ENCODE peak calls at places on chromosome 17, in four cellular contexts. One of them, this sample, is unnamed.

GRCh38 chr17:35084987-35085386 is 21.5 kb upstream of the RFFL start:
- DNase-seq in AG09319: no peak
- DNase-seq in sigmoid colon: no peak
- DNase-seq in Right ventricle myocardium superior: no peak
- DNase-seq in this sample: no peak

GRCh38 chr17:49616546-49617205 is 41.0 kb downstream of the NXPH3 start:
- DNase-seq in Right ventricle myocardium superior: peak
- DNase-seq in sigmoid colon: peak
- DNase-seq in AG09319: peak
- DNase-seq in this sample: no peak

GRCh38 chr17:80214012-80214877 is 5.9 kb downstream of the SGSH start:
- DNase-seq in Right ventricle myocardium superior: no peak
- DNase-seq in sigmoid colon: no peak
- DNase-seq in AG09319: no peak
- DNase-seq in this sample: no peak

GRCh38 chr17:77405867-77406513 is 265.2 kb downstream of the SEC14L1 start:
- DNase-seq in sigmoid colon: no peak
- DNase-seq in Right ventricle myocardium superior: peak
- DNase-seq in AG09319: no peak
- DNase-seq in this sample: no peak

GRCh38 chr17:32486701-32487459 is at the start of gene CDK5R1:
- DNase-seq in Right ventricle myocardium superior: peak
- DNase-seq in AG09319: no peak
- DNase-seq in sigmoid colon: no peak
- DNase-seq in this sample: peak

GRCh38 chr17:43673516-43674323 is 12.0 kb upstream of the MEOX1 start:
- DNase-seq in AG09319: no peak
- DNase-seq in Right ventricle myocardium superior: peak
- DNase-seq in sigmoid colon: peak
- DNase-seq in this sample: peak

GRCh38 chr17:82384730-82385429 is 13.3 kb downstream of the UTS2R start:
- DNase-seq in Right ventricle myocardium superior: peak
- DNase-seq in AG09319: peak
- DNase-seq in sigmoid colon: no peak
- DNase-seq in this sample: peak

GRCh38 chr17:28703552-28704218 is 8.0 kb downstream of the PROCA1 start:
- DNase-seq in sigmoid colon: no peak
- DNase-seq in AG09319: no peak
- DNase-seq in Right ventricle myocardium superior: no peak
- DNase-seq in this sample: no peak

GRCh38 chr17:10316986-10317834 is 55.6 kb downstream of the MYH13 start:
- DNase-seq in sigmoid colon: peak
- DNase-seq in AG09319: peak
- DNase-seq in Right ventricle myocardium superior: peak
- DNase-seq in this sample: peak

GRCh38 chr17:42519546-42520444 is 16.2 kb upstream of the NAGLU start:
- DNase-seq in sigmoid colon: peak
- DNase-seq in Right ventricle myocardium superior: peak
- DNase-seq in AG09319: peak
- DNase-seq in this sample: peak

GRCh38 chr17:28643979-28644781 is 778 bp downstream of the BLTP2 start:
- DNase-seq in Right ventricle myocardium superior: peak
- DNase-seq in sigmoid colon: peak
- DNase-seq in AG09319: no peak
- DNase-seq in this sample: peak

GRCh38 chr17:67594115-67594878 is 123.4 kb upstream of the NOL11 start:
- DNase-seq in AG09319: no peak
- DNase-seq in sigmoid colon: peak
- DNase-seq in Right ventricle myocardium superior: no peak
- DNase-seq in this sample: no peak

GRCh38 chr17:47800686-47801085 is 20.9 kb downstream of the OSBPL7 start:
- DNase-seq in Right ventricle myocardium superior: no peak
- DNase-seq in sigmoid colon: no peak
- DNase-seq in AG09319: no peak
- DNase-seq in this sample: no peak

GRCh38 chr17:60744355-60744958 is 66.8 kb downstream of the BCAS3 start:
- DNase-seq in Right ventricle myocardium superior: no peak
- DNase-seq in sigmoid colon: no peak
- DNase-seq in AG09319: no peak
- DNase-seq in this sample: no peak

GRCh38 chr17:48541574-48542113 is 3.3 kb downstream of the HOXB2 start:
- DNase-seq in sigmoid colon: peak
- DNase-seq in AG09319: no peak
- DNase-seq in Right ventricle myocardium superior: peak
- DNase-seq in this sample: peak

GRCh38 chr17:79707931-79708891 is 22.5 kb upstream of the ENPP7 start:
- DNase-seq in Right ventricle myocardium superior: no peak
- DNase-seq in sigmoid colon: no peak
- DNase-seq in AG09319: no peak
- DNase-seq in this sample: no peak

GRCh38 chr17:17305282-17305801 is 2.2 kb downstream of the NT5M start:
- DNase-seq in sigmoid colon: no peak
- DNase-seq in Right ventricle myocardium superior: peak
- DNase-seq in AG09319: no peak
- DNase-seq in this sample: no peak

GRCh38 chr17:77314601-77315000 is 173.8 kb downstream of the SEC14L1 start:
- DNase-seq in AG09319: no peak
- DNase-seq in Right ventricle myocardium superior: no peak
- DNase-seq in sigmoid colon: peak
- DNase-seq in this sample: peak

GRCh38 chr17:43342601-43342905 is 56.2 kb upstream of the ARL4D start:
- DNase-seq in AG09319: no peak
- DNase-seq in sigmoid colon: no peak
- DNase-seq in Right ventricle myocardium superior: no peak
- DNase-seq in this sample: no peak

GRCh38 chr17:7951143-7951792 is 19.3 kb downstream of the CNTROB start:
- DNase-seq in Right ventricle myocardium superior: no peak
- DNase-seq in sigmoid colon: no peak
- DNase-seq in AG09319: no peak
- DNase-seq in this sample: no peak

GRCh38 chr17:19978803-19979202 is 1.2 kb upstream of the AKAP10 start:
- DNase-seq in Right ventricle myocardium superior: no peak
- DNase-seq in AG09319: no peak
- DNase-seq in sigmoid colon: no peak
- DNase-seq in this sample: no peak

GRCh38 chr17:31650756-31651520 is 208.1 kb downstream of the COPRS start:
- DNase-seq in Right ventricle myocardium superior: no peak
- DNase-seq in AG09319: no peak
- DNase-seq in sigmoid colon: no peak
- DNase-seq in this sample: no peak

GRCh38 chr17:44374306-44375195 is 10.9 kb upstream of the FAM171A2 start:
- DNase-seq in sigmoid colon: no peak
- DNase-seq in AG09319: no peak
- DNase-seq in Right ventricle myocardium superior: no peak
- DNase-seq in this sample: no peak

GRCh38 chr17:40315678-40316570 is 6.9 kb downstream of the RARA start:
- DNase-seq in sigmoid colon: peak
- DNase-seq in AG09319: no peak
- DNase-seq in Right ventricle myocardium superior: no peak
- DNase-seq in this sample: peak

GRCh38 chr17:71085238-71086033 is 916.1 kb downstream of the KCNJ2 start:
- DNase-seq in AG09319: no peak
- DNase-seq in Right ventricle myocardium superior: no peak
- DNase-seq in sigmoid colon: no peak
- DNase-seq in this sample: no peak

GRCh38 chr17:60640503-60640902 is 37.1 kb upstream of the BCAS3 start:
- DNase-seq in sigmoid colon: no peak
- DNase-seq in AG09319: no peak
- DNase-seq in Right ventricle myocardium superior: no peak
- DNase-seq in this sample: no peak

GRCh38 chr17:3974138-3974687 is 10.0 kb upstream of the ATP2A3 start:
- DNase-seq in sigmoid colon: no peak
- DNase-seq in Right ventricle myocardium superior: no peak
- DNase-seq in AG09319: no peak
- DNase-seq in this sample: no peak